ENCODE peak calls at places on chromosomes 5 and 9, in nine cellular contexts. B is GM23248; Q is keratinocyte; S is body of pancreas; O is thoracic aorta; F is CD8-positive, alpha-beta T cell; U is ovary; E is OCI-LY7; V is endodermal cell. N is an unnamed sample.
A peak's percentile ranks its signal among the peaks of the same experiment; 100 is the strongest.

GRCh38 chr9:134455537-134455936 is 129.3 kb downstream of the RXRA start:
- DNase-seq in V (no peak), E (no peak), S (no peak), B (no peak), Q (no peak), U (no peak), O (no peak), F (no peak), N (no peak)

GRCh38 chr5:133612021-133612860 is at the start of gene FSTL4:
- DNase-seq in F (no peak), S (peak; percentile 79), V (peak; percentile 85), O (no peak), E (no peak), Q (no peak), U (no peak), B (no peak), N (no peak)

GRCh38 chr9:129391215-129391614 is 213.2 kb upstream of the IER5L start:
- DNase-seq in B (no peak), S (no peak), F (no peak), Q (no peak), E (no peak), V (peak; percentile 37), U (no peak), O (no peak), N (no peak)

GRCh38 chr5:42912184-42912766 is 100.6 kb upstream of the SELENOP start:
- DNase-seq in S (no peak), Q (no peak), V (no peak), O (no peak), U (no peak), B (peak; percentile 67), E (peak; percentile 33), F (peak; percentile 29), N (peak; percentile 51)

GRCh38 chr9:109471994-109472393 is 26.1 kb downstream of the PTPN3 start:
- DNase-seq in F (no peak), Q (no peak), B (peak; percentile 21), U (no peak), E (no peak), S (no peak), O (no peak), V (no peak), N (no peak)

GRCh38 chr9:126151031-126151670 is 175.5 kb upstream of the MVB12B start:
- DNase-seq in Q (no peak), F (no peak), S (no peak), B (no peak), V (no peak), U (no peak), E (no peak), O (no peak), N (no peak)

GRCh38 chr5:79573983-79574890 is 38.0 kb upstream of the TENT2 start:
- DNase-seq in U (no peak), V (no peak), O (no peak), B (no peak), Q (no peak), S (no peak), E (no peak), F (no peak), N (no peak)

GRCh38 chr9:137445275-137445807 is 4.2 kb upstream of the ENTPD8 start:
- DNase-seq in F (peak; percentile 77), B (peak; percentile 88), Q (no peak), U (peak; percentile 83), V (peak; percentile 94), E (peak; percentile 75), O (peak; percentile 68), S (peak; percentile 83), N (peak; percentile 74)

GRCh38 chr5:169408166-169408565 is 107.2 kb upstream of the SLIT3 start:
- DNase-seq in U (no peak), Q (no peak), O (no peak), F (no peak), B (no peak), V (no peak), S (no peak), E (no peak), N (no peak)

GRCh38 chr9:90979138-90979551 is 177.5 kb downstream of the SYK start:
- DNase-seq in B (no peak), O (no peak), V (peak; percentile 63), Q (no peak), S (no peak), E (no peak), F (no peak), U (no peak), N (no peak)

GRCh38 chr5:179792612-179793469 is 945 bp upstream of the LTC4S start:
- DNase-seq in B (no peak), O (no peak), V (no peak), S (no peak), Q (no peak), U (peak; percentile 30), E (no peak), F (no peak), N (no peak)

GRCh38 chr5:179791881-179792611 is 1.7 kb upstream of the LTC4S start:
- DNase-seq in O (no peak), V (no peak), E (no peak), U (peak; percentile 22), B (no peak), S (peak; percentile 38), F (no peak), Q (no peak), N (no peak)

GRCh38 chr5:179794171-179794570 is 385 bp downstream of the LTC4S start:
- DNase-seq in B (no peak), O (no peak), S (no peak), V (no peak), U (peak; percentile 23), Q (no peak), E (no peak), F (no peak), N (no peak)

GRCh38 chr5:179794575-179794974 is 789 bp downstream of the LTC4S start:
- DNase-seq in F (no peak), S (no peak), E (no peak), B (no peak), V (no peak), O (no peak), Q (no peak), U (peak; percentile 25), N (no peak)

GRCh38 chr5:179793470-179794139 is at the start of gene LTC4S:
- DNase-seq in U (peak; percentile 80), E (peak; percentile 26), F (peak; percentile 56), S (peak; percentile 82), B (peak; percentile 64), Q (no peak), V (no peak), O (no peak), N (no peak)
- H3K27ac ChIP-seq in U (peak within 1 kb of the TSS; percentile 68), E (peak within 1 kb of the TSS; percentile 32), F (no peak within 1 kb of the TSS), S (peak within 1 kb of the TSS; percentile 87), B (no peak within 1 kb of the TSS), Q (no peak within 1 kb of the TSS), V (no peak within 1 kb of the TSS), O (peak within 1 kb of the TSS; percentile 70), N (no peak within 1 kb of the TSS)

DNA sequence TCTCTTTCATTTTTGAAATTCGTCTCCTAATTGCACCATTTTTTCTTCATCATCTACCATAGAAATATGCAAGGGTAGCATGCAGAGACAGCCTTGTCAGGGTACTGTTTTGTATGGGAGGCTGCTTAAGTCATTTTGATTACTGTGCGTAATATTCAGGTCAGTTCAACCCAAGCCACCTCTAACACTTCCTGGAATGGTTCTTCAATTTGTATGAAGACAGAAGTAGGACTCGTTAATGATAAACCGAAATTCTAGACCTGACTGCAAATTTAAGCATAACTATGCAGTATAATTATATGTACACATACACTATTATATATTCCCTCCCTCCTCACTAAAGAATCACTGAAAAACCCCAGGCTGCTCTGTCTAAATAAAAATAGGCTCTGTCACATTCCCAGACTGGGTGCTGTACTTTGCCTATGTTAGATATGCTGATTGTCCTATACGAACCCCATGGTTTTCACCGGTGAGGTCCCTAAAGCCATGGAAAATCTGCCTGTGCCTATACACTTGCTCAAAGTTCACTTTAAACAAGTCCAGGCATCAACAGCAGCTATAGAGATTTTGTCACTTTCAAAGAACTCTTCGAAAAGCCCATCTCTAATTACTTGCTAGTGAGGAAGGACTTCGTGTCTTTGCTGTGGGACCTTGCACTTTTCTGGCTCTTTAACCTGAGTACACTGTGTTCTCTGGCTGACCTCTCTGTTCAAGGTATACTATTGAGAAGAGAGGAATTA is 352.1 kb upstream of the CD180 start:
- DNase-seq in U (no peak), E (no peak), V (no peak), Q (no peak), O (no peak), S (no peak), F (no peak), B (no peak), N (no peak)
- H3K4me3 ChIP-seq in U (no peak overlapping the region), E (no peak overlapping the region), V (no peak overlapping the region), Q (no peak overlapping the region), O (no peak overlapping the region), S (no peak overlapping the region), F (no peak overlapping the region), B (no peak overlapping the region), N (no peak overlapping the region)

DNA sequence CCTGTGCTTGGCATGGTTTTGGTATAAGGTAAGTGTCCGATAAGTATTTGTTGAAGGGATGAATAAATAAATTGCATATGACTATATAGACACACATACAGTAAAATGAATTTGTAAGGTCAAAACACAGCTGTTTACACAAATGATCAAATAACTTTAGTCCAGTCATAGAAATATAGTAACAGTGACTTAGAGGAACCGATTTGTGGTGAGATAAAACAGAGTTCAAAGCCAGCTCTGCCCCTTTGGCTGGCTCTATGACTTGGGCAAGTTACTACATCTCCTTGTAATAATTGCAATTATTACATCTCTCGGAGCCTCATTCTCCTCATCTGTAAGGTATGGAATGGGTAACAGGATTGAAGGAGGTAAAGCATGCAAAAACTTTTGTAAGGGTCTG is 384.0 kb downstream of the PLK2 start:
- DNase-seq in Q (no peak), S (no peak), O (no peak), V (no peak), U (no peak), F (no peak), B (no peak), E (no peak), N (no peak)
- H3K27ac ChIP-seq in Q (no peak overlapping the region), S (no peak overlapping the region), O (no peak overlapping the region), V (no peak overlapping the region), U (no peak overlapping the region), F (no peak overlapping the region), B (no peak overlapping the region), E (no peak overlapping the region), N (no peak overlapping the region)

DNA sequence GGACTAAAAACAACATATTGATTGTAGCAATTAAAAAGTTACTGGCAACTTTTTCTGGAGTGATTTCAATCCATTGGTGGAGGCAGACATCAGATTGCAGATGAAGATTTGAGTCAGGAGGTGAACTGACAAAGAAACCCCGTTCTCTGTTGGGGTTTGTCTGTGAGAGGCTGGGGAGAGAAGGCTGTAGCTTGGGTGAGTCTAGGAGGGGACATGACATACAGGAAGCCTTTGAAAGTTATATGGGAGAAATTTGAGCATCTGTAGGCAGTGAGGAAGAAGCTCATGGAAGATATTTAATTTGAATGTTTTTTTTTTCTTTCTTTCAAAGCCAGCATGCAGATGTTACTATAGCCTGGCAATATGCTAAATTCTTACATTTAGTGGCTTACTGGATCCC is 26.0 kb downstream of the KDM4C start:
- DNase-seq in E (no peak), B (no peak), S (no peak), F (no peak), V (no peak), O (no peak), U (no peak), Q (no peak), N (no peak)
- H3K4me3 ChIP-seq in E (no peak overlapping the region), B (no peak overlapping the region), S (no peak overlapping the region), F (no peak overlapping the region), V (no peak overlapping the region), O (no peak overlapping the region), U (no peak overlapping the region), Q (no peak overlapping the region), N (no peak overlapping the region)

GRCh38 chr9:26551451-26551850 is 341.2 kb downstream of the CAAP1 start:
- DNase-seq in V (no peak), B (no peak), S (no peak), F (no peak), U (no peak), E (no peak), Q (no peak), O (no peak), N (no peak)
- H3K27ac ChIP-seq in V (no peak overlapping the region), B (no peak overlapping the region), S (no peak overlapping the region), F (no peak overlapping the region), U (no peak overlapping the region), E (no peak overlapping the region), Q (no peak overlapping the region), O (peak overlapping the region; percentile 83), N (no peak overlapping the region)

N was measured in brain microvascular endothelial cell.